ENCODE peak calls at places on chromosome 21, in eight cellular contexts. S, R, E, F, B, J, Z and Y are unnamed samples.

GRCh38 chr21:36847189-36847588 is 119.3 kb downstream of the HLCS start:
- DNase-seq in S (no peak), R (no peak), E (no peak), F (no peak), B (no peak), J (no peak), Z (no peak), Y (no peak)

GRCh38 chr21:45969921-45970673 is 11.5 kb upstream of the COL6A1 start:
- DNase-seq in S (no peak), R (no peak), E (no peak), F (no peak), B (no peak), J (no peak), Z (no peak), Y (no peak)

GRCh38 chr21:35850029-35850428 is 210.3 kb downstream of the SETD4 start:
- DNase-seq in S (no peak), R (no peak), E (no peak), F (no peak), B (no peak), J (no peak), Z (no peak), Y (no peak)

GRCh38 chr21:20997308-20997632 is 939 bp upstream of the NCAM2 start:
- DNase-seq in S (peak; percentile 4), R (no peak), E (peak; percentile 11), F (no peak), B (no peak), J (no peak), Z (no peak), Y (peak; percentile 23)

GRCh38 chr21:46604975-46605758 is at the start of gene S100B:
- DNase-seq in S (no peak), R (no peak), E (no peak), F (no peak), B (no peak), J (no peak), Z (no peak), Y (no peak)

GRCh38 chr21:36208326-36209013 is 51.8 kb downstream of the DOP1B start:
- DNase-seq in S (no peak), R (no peak), E (no peak), F (no peak), B (no peak), J (no peak), Z (no peak), Y (no peak)

GRCh38 chr21:29721964-29722363 is 217.8 kb downstream of the GRIK1 start:
- DNase-seq in S (no peak), R (no peak), E (no peak), F (no peak), B (no peak), J (no peak), Z (no peak), Y (no peak)

GRCh38 chr21:45995686-45996179 is 14.2 kb downstream of the COL6A1 start:
- DNase-seq in S (no peak), R (peak; percentile 34), E (no peak), F (peak; percentile 61), B (no peak), J (peak; percentile 49), Z (no peak), Y (no peak)

GRCh38 chr21:43605320-43606244 is 53.7 kb downstream of the HSF2BP start:
- DNase-seq in S (no peak), R (no peak), E (no peak), F (no peak), B (no peak), J (no peak), Z (no peak), Y (no peak)

GRCh38 chr21:40331804-40332203 is 464.6 kb downstream of the PCP4 start:
- DNase-seq in S (no peak), R (no peak), E (no peak), F (no peak), B (no peak), J (no peak), Z (no peak), Y (no peak)

GRCh38 chr21:21712761-21713558 is 714.8 kb downstream of the NCAM2 start:
- DNase-seq in S (no peak), R (no peak), E (no peak), F (no peak), B (no peak), J (no peak), Z (no peak), Y (no peak)

GRCh38 chr21:30349572-30349971 is 1.2 kb upstream of the KRTAP23-1 start:
- DNase-seq in S (no peak), R (no peak), E (no peak), F (no peak), B (no peak), J (no peak), Z (no peak), Y (no peak)

GRCh38 chr21:36718951-36719501 is 20.1 kb downstream of the SIM2 start:
- DNase-seq in S (no peak), R (peak; percentile 86), E (no peak), F (no peak), B (no peak), J (no peak), Z (peak; percentile 16), Y (no peak)

GRCh38 chr21:27528697-27529096 is 561.8 kb upstream of the ADAMTS5 start:
- DNase-seq in S (no peak), R (no peak), E (no peak), F (no peak), B (no peak), J (no peak), Z (no peak), Y (no peak)

GRCh38 chr21:43719748-43720538 is 1.0 kb downstream of the PDXK start:
- DNase-seq in S (no peak), R (peak; percentile 70), E (peak; percentile 41), F (no peak), B (no peak), J (no peak), Z (no peak), Y (no peak)

GRCh38 chr21:41280115-41280919 is 36.3 kb upstream of the FAM3B start:
- DNase-seq in S (no peak), R (no peak), E (no peak), F (no peak), B (no peak), J (no peak), Z (no peak), Y (no peak)

GRCh38 chr21:41170442-41170841 is 2.5 kb downstream of the BACE2 start:
- DNase-seq in S (no peak), R (no peak), E (peak; percentile 79), F (no peak), B (peak; percentile 58), J (no peak), Z (peak; percentile 51), Y (peak; percentile 57)

GRCh38 chr21:35995522-35996088 is 64.7 kb downstream of the SETD4 start:
- DNase-seq in S (no peak), R (no peak), E (no peak), F (no peak), B (no peak), J (no peak), Z (no peak), Y (no peak)

GRCh38 chr21:18170221-18170620 is 74.4 kb upstream of the CHODL start:
- DNase-seq in S (no peak), R (no peak), E (no peak), F (no peak), B (no peak), J (no peak), Z (no peak), Y (no peak)

GRCh38 chr21:36654341-36654740 is 44.6 kb upstream of the SIM2 start:
- DNase-seq in S (no peak), R (no peak), E (no peak), F (no peak), B (no peak), J (no peak), Z (no peak), Y (no peak)

DNA sequence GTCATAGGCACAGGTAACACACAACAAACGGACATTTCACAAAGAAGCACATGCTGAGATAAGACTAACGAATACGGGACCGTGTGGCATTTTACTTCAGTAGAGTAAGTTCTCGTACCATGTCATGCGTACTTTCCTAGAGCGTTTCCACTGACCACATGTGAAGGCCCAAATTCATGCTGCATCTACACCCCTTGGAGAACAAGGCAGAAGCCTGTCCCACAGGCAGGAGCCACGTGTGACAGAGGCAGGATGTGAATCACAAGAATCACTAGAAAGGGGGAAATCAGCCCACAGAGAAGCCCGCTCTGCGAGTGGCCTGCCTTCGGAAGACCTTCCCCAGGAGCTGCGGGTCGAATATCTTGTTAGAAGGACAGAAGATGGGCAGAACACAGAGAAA is 41.8 kb downstream of the URB1 start:
- DNase-seq in S (no peak), R (no peak), E (no peak), F (no peak), B (no peak), J (no peak), Z (no peak), Y (no peak)
- H3K36me3 ChIP-seq in S (peaks cover 80% of the 10 kb centered on the region), R (peaks cover 16% of the 10 kb centered on the region), E (peaks cover 70% of the 10 kb centered on the region), F (peaks cover 100% of the 10 kb centered on the region), B (peaks cover 100% of the 10 kb centered on the region), J (peaks cover 7% of the 10 kb centered on the region), Z (peaks cover 97% of the 10 kb centered on the region), Y (no peaks in the 10 kb centered on the region)

DNA sequence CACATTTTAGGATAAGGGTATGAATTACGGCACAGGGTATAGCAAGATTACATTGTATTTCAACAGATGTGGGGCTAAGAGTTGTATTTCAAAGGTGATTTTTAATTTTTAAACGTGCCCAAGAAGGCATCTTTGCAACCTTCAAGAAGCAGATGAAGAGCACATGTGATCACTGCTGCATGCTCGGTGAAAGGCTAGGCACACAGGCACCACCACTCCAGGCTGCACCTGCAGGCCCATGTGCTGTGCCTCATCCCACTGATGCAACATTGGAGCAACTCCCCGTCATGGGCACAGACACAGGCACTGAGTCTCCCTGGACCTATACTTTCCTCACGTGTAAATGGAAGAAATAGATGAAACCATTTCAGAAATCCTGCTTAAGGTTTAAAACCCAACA is 23.5 kb downstream of the UBE2G2 start:
- DNase-seq in S (no peak), R (no peak), E (no peak), F (no peak), B (no peak), J (no peak), Z (no peak), Y (no peak)
- H3K36me3 ChIP-seq in S (peaks cover 41% of the 10 kb centered on the region), R (no peaks in the 10 kb centered on the region), E (peaks cover 4% of the 10 kb centered on the region), F (peaks cover 33% of the 10 kb centered on the region), B (peaks cover 87% of the 10 kb centered on the region), J (no peaks in the 10 kb centered on the region), Z (peaks cover 44% of the 10 kb centered on the region), Y (no peaks in the 10 kb centered on the region)

DNA sequence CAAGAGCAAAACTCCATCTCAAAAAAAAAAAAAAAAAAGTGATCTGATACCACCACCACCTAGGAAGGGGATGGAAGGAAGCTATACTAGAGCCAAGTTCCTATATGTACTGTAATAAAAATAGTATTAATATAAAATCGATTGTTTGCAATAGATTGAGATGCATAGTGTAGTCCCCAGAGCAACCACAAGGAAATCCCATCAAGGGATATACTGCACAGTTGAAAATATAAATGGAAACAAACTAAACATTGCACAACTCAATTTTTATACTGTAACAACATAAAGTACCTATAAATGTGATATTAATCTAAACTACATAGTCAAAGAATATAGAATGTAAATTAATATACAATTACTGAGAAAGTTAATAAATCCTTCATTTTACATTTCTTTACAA is 20.9 kb upstream of the PSMG1 start:
- DNase-seq in S (no peak), R (no peak), E (no peak), F (no peak), B (peak; percentile 21), J (no peak), Z (no peak), Y (no peak)
- H3K36me3 ChIP-seq in S (peaks cover 43% of the 10 kb centered on the region), R (peaks cover 6% of the 10 kb centered on the region), E (peaks cover 30% of the 10 kb centered on the region), F (peaks cover 66% of the 10 kb centered on the region), B (peaks cover 85% of the 10 kb centered on the region), J (peaks cover 5% of the 10 kb centered on the region), Z (peaks cover 54% of the 10 kb centered on the region), Y (no peaks in the 10 kb centered on the region)

DNA sequence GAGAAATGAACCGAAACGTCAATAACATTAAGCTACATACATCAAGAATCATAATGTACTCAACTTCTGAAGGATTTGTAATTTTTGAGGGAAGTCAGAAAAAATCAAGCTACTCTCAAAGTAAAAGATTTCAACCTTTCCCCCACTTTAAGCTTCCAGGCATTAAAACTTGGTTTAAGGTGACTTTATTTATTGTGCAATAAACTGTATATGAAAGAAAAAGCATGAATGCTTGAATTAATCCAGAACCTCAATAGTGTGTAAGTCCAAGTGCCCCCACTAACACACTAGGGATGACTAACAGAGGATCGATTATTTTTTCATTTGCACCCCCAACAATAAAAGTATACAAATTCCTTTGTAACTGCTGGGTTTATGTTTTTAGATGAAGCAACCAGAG is 10.9 kb downstream of the GART start:
- DNase-seq in S (no peak), R (no peak), E (no peak), F (no peak), B (no peak), J (no peak), Z (no peak), Y (no peak)
- H3K36me3 ChIP-seq in S (peaks cover 70% of the 10 kb centered on the region), R (no peaks in the 10 kb centered on the region), E (peaks cover 38% of the 10 kb centered on the region), F (peaks cover 94% of the 10 kb centered on the region), B (peaks cover 98% of the 10 kb centered on the region), J (peaks cover 3% of the 10 kb centered on the region), Z (peaks cover 87% of the 10 kb centered on the region), Y (no peaks in the 10 kb centered on the region)